ENCODE peak calls at places on chromosome 4, in seven cellular contexts. X is GM23248, O is GM23338, R is PC-3, E is fibroblast of lung, S is psoas muscle, V is cardiac muscle cell. M is an unnamed sample.

GRCh38 chr4:137640156-137640837 is 108.0 kb upstream of the PCDH18 start:
- DNase-seq in E (no peak), R (no peak), V (no peak), X (no peak), O (no peak), S (no peak), M (no peak)

GRCh38 chr4:107619731-107620130 is 100.3 kb downstream of the PAPSS1 start:
- DNase-seq in O (no peak), X (peak; percentile 56), E (no peak), V (no peak), R (no peak), S (no peak), M (no peak)

GRCh38 chr4:84578540-84579409 is 4.2 kb upstream of the CDS1 start:
- DNase-seq in S (no peak), E (peak; percentile 53), O (peak; percentile 79), R (peak; percentile 58), V (peak; percentile 61), X (peak; percentile 65), M (no peak)

GRCh38 chr4:125390126-125390525 is 75.4 kb downstream of the FAT4 start:
- DNase-seq in X (peak; percentile 95), S (no peak), V (no peak), R (peak; percentile 39), O (no peak), E (peak; percentile 86), M (no peak)

GRCh38 chr4:76723916-76724315 is 174.0 kb downstream of the SOWAHB start:
- DNase-seq in X (peak; percentile 91), V (no peak), O (peak; percentile 44), R (peak; percentile 64), E (peak; percentile 98), S (no peak), M (no peak)

GRCh38 chr4:81021526-81021944 is 9.0 kb upstream of the BMP3 start:
- DNase-seq in E (no peak), S (no peak), O (no peak), R (peak; percentile 94), X (no peak), V (no peak), M (no peak)

GRCh38 chr4:172648471-172648870 is 520.1 kb upstream of the GALNT7 start:
- DNase-seq in X (no peak), O (no peak), E (peak; percentile 41), V (no peak), S (no peak), R (peak; percentile 71), M (no peak)

GRCh38 chr4:120731561-120731960 is 191.0 kb downstream of the PRDM5 start:
- DNase-seq in V (peak; percentile 36), X (peak; percentile 63), S (no peak), E (peak; percentile 46), O (no peak), R (no peak), M (no peak)

GRCh38 chr4:21726255-21726815 is 222.2 kb downstream of the KCNIP4 start:
- DNase-seq in O (no peak), X (peak; percentile 69), E (peak; percentile 48), R (no peak), V (no peak), S (no peak), M (no peak)

GRCh38 chr4:180563977-180564376 is 1679.2 kb upstream of the TENM3 start:
- DNase-seq in O (no peak), X (no peak), R (no peak), E (peak; percentile 7), S (no peak), V (no peak), M (no peak)

GRCh38 chr4:95061220-95061619 is 303.5 kb downstream of the BMPR1B start:
- DNase-seq in V (no peak), R (no peak), O (peak; percentile 14), E (peak; percentile 55), X (no peak), S (no peak), M (no peak)

GRCh38 chr4:184506527-184507121 is 32.3 kb upstream of the IRF2 start:
- DNase-seq in O (peak; percentile 50), E (no peak), X (peak; percentile 23), V (no peak), R (peak; percentile 20), S (peak; percentile 53), M (no peak)

DNA sequence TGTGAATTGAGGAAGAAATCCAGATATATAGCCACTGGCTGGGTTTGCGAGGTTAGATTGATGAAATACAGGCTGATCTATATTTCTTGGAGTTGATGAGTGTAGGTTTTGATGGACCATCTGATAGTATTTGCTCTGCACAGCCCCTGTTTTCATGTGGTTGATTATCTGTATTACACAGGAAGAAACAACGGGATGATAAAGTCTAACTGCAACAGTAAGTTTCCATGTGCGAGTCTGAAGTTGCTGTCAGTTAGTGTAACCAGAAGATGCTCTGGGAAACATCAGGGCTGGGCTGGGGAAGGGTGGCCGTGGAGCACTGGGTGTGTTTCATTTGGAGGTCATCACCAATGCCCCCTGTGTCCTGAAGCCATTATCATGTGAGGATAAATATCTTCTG is 148.4 kb upstream of the SFRP2 start:
- DNase-seq in X (no peak), E (no peak), O (no peak), S (no peak), V (no peak), R (no peak), M (no peak)
- H3K4me1 ChIP-seq in X (peaks cover 8% of the 10 kb centered on the region), E (no peaks in the 10 kb centered on the region), O (no peaks in the 10 kb centered on the region), S (no peaks in the 10 kb centered on the region), V (peaks cover 5% of the 10 kb centered on the region), R (no peaks in the 10 kb centered on the region), M (no peaks in the 10 kb centered on the region)

GRCh38 chr4:128285085-128286023 is 2.3 kb downstream of the PGRMC2 start:
- DNase-seq in O (no peak), S (no peak), X (peak; percentile 85), R (peak; percentile 27), V (no peak), E (peak; percentile 63), M (no peak)
- H3K4me3 ChIP-seq in O (peak overlapping the region; percentile 95), S (peak overlapping the region; percentile 87), X (peak overlapping the region; percentile 98), R (peak overlapping the region; percentile 89), V (peak overlapping the region; percentile 74), E (peak overlapping the region; percentile 82), M (no peak overlapping the region)

GRCh38 chr4:4854649-4855292 is 4.7 kb upstream of the MSX1 start:
- DNase-seq in V (no peak), O (peak; percentile 36), S (peak; percentile 37), X (no peak), E (no peak), R (no peak), M (no peak)

GRCh38 chr4:4853371-4853823 is 6.1 kb upstream of the MSX1 start:
- DNase-seq in S (peak; percentile 46), O (peak; percentile 26), E (no peak), V (no peak), X (peak; percentile 50), R (no peak), M (no peak)

GRCh38 chr4:4852591-4853362 is 6.7 kb upstream of the MSX1 start:
- DNase-seq in V (no peak), X (peak; percentile 95), S (peak; percentile 54), E (peak; percentile 75), R (no peak), O (peak; percentile 84), M (no peak)

GRCh38 chr4:4855293-4856070 is 4.0 kb upstream of the MSX1 start:
- DNase-seq in S (peak; percentile 5), O (peak; percentile 36), V (no peak), X (no peak), R (no peak), E (no peak), M (no peak)

DNA sequence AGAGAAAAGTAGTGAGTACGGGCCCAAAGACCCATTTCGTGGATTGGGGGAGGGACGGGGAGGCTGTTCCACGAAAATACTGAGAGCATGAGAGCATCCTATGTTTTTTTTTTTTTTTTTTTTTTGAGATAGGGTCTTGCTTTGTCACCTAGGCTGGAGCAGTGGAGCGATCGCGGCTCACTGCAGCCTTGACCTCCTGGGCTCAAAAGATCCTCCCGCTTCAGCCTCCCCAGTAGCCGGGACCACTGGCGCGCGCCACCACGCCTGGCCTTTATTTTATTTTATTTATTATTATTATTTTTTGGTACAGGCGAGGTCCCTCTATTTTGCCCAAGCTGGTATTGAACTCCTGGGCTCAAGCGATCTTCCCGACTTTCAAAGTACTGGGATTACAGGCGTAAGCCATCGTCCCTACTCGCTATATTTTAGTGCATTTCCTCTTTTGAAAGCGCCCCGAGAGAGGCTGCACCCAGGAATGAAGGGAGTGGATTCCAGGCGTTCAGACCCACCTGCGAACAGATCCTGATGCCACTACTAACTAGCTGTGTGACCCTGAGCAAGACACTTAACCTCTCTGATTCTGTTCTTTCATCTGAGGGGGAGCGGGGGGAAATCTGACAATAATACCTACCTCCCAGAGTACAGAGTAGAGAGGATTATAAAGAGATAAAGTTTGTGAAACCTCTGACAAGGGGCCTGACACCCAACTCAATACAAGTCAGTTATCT is 5.4 kb upstream of the MSX1 start:
- DNase-seq in O (no peak), V (no peak), S (peak; percentile 15), R (no peak), X (no peak), E (no peak), M (no peak)
- H3K27me3 ChIP-seq in O (peaks cover 100% of the 10 kb centered on the region), V (peaks cover 89% of the 10 kb centered on the region), S (peaks cover 98% of the 10 kb centered on the region), R (peaks cover 25% of the 10 kb centered on the region), X (no peaks in the 10 kb centered on the region), E (peaks cover 15% of the 10 kb centered on the region), M (peaks cover 55% of the 10 kb centered on the region)

DNA sequence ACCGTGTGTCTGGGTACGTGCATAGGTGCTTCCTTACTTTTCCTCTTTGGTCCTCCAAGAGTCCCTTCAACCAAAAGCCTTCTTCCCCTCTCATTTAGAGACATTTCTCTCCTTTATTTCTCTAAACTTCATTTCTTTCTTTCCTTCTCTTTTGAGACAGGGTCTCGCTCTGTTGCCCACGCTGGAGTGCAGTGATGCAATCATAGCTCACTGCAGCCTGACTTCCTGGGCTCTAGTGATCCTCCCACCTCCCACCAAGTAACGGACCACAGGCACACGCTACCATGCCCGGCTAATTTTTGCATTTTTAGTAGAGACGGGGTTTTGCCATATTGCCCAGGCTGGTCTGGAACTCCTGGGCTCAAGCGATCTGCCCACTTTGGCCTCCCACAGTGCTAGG is 42.2 kb downstream of the ACOX3 start:
- DNase-seq in R (no peak), V (no peak), S (no peak), O (no peak), X (no peak), E (no peak), M (no peak)
- H3K4me1 ChIP-seq in R (peaks cover 7% of the 10 kb centered on the region), V (no peaks in the 10 kb centered on the region), S (peaks cover 24% of the 10 kb centered on the region), O (peaks cover 9% of the 10 kb centered on the region), X (peaks cover 12% of the 10 kb centered on the region), E (peaks cover 5% of the 10 kb centered on the region), M (no peaks in the 10 kb centered on the region)

DNA sequence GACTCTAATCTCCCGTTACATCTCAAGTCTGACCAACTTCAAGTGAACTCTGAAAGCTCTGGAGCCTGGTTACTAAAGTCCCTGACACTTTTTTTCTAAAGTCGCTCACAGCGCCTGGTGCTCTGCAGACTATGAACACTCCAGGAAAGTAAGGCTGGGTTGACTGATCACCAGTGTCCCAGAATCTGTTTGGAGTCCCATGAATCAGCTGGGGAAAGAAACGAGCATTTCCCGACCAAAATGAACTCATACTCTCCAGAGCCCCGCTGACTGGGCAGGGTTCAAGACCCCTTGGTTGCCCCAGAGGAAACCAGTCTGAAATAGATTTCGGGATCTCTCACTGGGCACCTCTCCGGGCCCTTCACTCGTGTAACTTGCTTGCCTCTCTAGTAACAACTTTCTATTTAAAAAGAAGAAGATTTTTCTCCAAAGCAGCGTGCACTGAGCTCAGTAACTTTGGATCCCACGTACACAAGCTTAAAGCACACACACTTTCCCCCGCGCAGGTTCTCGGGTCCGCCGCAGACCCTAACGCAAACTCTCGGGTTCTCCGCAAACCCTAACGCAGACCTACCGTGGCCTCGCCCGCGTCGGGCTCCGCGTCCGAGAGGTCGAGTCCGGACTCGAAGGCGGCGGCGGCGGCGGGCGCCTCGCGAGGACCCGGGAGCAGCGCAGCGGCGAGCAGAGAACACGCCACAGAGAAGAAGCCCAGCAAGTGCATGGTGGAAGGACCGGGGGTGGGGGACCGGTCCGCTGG is 953 bp downstream of the VEGFC start:
- DNase-seq in S (peak; percentile 52), E (peak; percentile 63), X (peak; percentile 78), R (peak; percentile 38), O (peak; percentile 58), V (peak; percentile 60), M (no peak)
- H3K4me3 ChIP-seq in S (peak overlapping the region; percentile 82), E (peak overlapping the region; percentile 85), X (peak overlapping the region; percentile 89), R (peak overlapping the region; percentile 98), O (peak overlapping the region; percentile 79), V (peak overlapping the region; percentile 84), M (no peak overlapping the region)

M was measured in CD8-positive, alpha-beta memory T cell.